ENCODE peak calls at places on chromosomes 2 and 18, in five cellular contexts. One of them, this sample, is unnamed.

GRCh38 chr18:65567372-65567771 is 183.4 kb upstream of the CDH7 start:
- DNase-seq in K562: no peak
- DNase-seq in IMR-90: no peak
- DNase-seq in A549: no peak
- DNase-seq in HepG2: peak
- DNase-seq in this sample: no peak

GRCh38 chr2:203453858-203454451 is 81.1 kb downstream of the RAPH1 start:
- DNase-seq in A549: peak
- DNase-seq in IMR-90: peak
- DNase-seq in HepG2: peak
- DNase-seq in K562: peak
- DNase-seq in this sample: peak

GRCh38 chr18:50614838-50615237 is 55.0 kb downstream of the MAPK4 start:
- DNase-seq in IMR-90: no peak
- DNase-seq in A549: no peak
- DNase-seq in HepG2: peak
- DNase-seq in K562: no peak
- DNase-seq in this sample: no peak

GRCh38 chr2:161136696-161137324 is 23.4 kb upstream of the TANK start:
- DNase-seq in HepG2: no peak
- DNase-seq in IMR-90: peak
- DNase-seq in K562: no peak
- DNase-seq in A549: no peak
- DNase-seq in this sample: peak

GRCh38 chr2:101517753-101518152 is 42.8 kb upstream of the RFX8 start:
- DNase-seq in IMR-90: peak
- DNase-seq in A549: peak
- DNase-seq in HepG2: peak
- DNase-seq in K562: no peak
- DNase-seq in this sample: no peak

GRCh38 chr2:181586569-181587076 is 70.3 kb downstream of the CERKL start:
- DNase-seq in HepG2: no peak
- DNase-seq in A549: peak
- DNase-seq in K562: no peak
- DNase-seq in IMR-90: no peak
- DNase-seq in this sample: peak

GRCh38 chr2:99763764-99764163 is 273.9 kb upstream of the REV1 start:
- DNase-seq in K562: no peak
- DNase-seq in A549: no peak
- DNase-seq in IMR-90: no peak
- DNase-seq in HepG2: no peak
- DNase-seq in this sample: no peak

GRCh38 chr2:132448771-132449170 is 32.2 kb downstream of the GPR39 start:
- DNase-seq in K562: no peak
- DNase-seq in HepG2: no peak
- DNase-seq in IMR-90: peak
- DNase-seq in A549: no peak
- DNase-seq in this sample: no peak

GRCh38 chr2:177026253-177026652 is 186.3 kb upstream of the HNRNPA3 start:
- DNase-seq in K562: no peak
- DNase-seq in IMR-90: no peak
- DNase-seq in A549: no peak
- DNase-seq in HepG2: no peak
- DNase-seq in this sample: no peak

GRCh38 chr2:202410092-202410491 is 34.0 kb downstream of the BMPR2 start:
- DNase-seq in IMR-90: no peak
- DNase-seq in A549: no peak
- DNase-seq in K562: no peak
- DNase-seq in HepG2: no peak
- DNase-seq in this sample: no peak

GRCh38 chr2:236101311-236101950 is 66.8 kb downstream of the GBX2 start:
- DNase-seq in A549: no peak
- DNase-seq in HepG2: no peak
- DNase-seq in K562: no peak
- DNase-seq in IMR-90: no peak
- DNase-seq in this sample: no peak

GRCh38 chr2:239957681-239958181 is 67.4 kb downstream of the NDUFA10 start:
- DNase-seq in HepG2: no peak
- DNase-seq in IMR-90: no peak
- DNase-seq in A549: no peak
- DNase-seq in K562: no peak
- DNase-seq in this sample: no peak

GRCh38 chr2:232645061-232645460 is 11.7 kb downstream of the EFHD1 start:
- DNase-seq in A549: no peak
- DNase-seq in IMR-90: no peak
- DNase-seq in K562: no peak
- DNase-seq in HepG2: no peak
- DNase-seq in this sample: no peak

GRCh38 chr2:175463639-175464310 is 282.3 kb upstream of the ATP5MC3 start:
- DNase-seq in K562: no peak
- DNase-seq in IMR-90: no peak
- DNase-seq in HepG2: peak
- DNase-seq in A549: no peak
- DNase-seq in this sample: no peak

GRCh38 chr2:190050001-190050400 is 12.5 kb downstream of the MSTN start:
- DNase-seq in IMR-90: peak
- DNase-seq in A549: no peak
- DNase-seq in K562: no peak
- DNase-seq in HepG2: no peak
- DNase-seq in this sample: no peak

GRCh38 chr2:188701836-188702235 is 272.3 kb upstream of the COL3A1 start:
- DNase-seq in IMR-90: peak
- DNase-seq in A549: no peak
- DNase-seq in HepG2: no peak
- DNase-seq in K562: no peak
- DNase-seq in this sample: no peak

GRCh38 chr2:81937944-81938343 is 1633.4 kb upstream of the LRRTM1 start:
- DNase-seq in IMR-90: no peak
- DNase-seq in HepG2: no peak
- DNase-seq in A549: no peak
- DNase-seq in K562: no peak
- DNase-seq in this sample: no peak

GRCh38 chr18:74264303-74265020 is 27.3 kb downstream of the CYB5A start:
- DNase-seq in A549: no peak
- DNase-seq in K562: no peak
- DNase-seq in HepG2: no peak
- DNase-seq in IMR-90: no peak
- DNase-seq in this sample: peak

GRCh38 chr2:20212459-20212870 is 12.5 kb downstream of the SDC1 start:
- DNase-seq in HepG2: no peak
- DNase-seq in K562: peak
- DNase-seq in A549: no peak
- DNase-seq in IMR-90: peak
- DNase-seq in this sample: no peak

GRCh38 chr18:77108001-77108692 is 24.4 kb downstream of the MBP start:
- DNase-seq in IMR-90: peak
- DNase-seq in A549: no peak
- DNase-seq in K562: no peak
- DNase-seq in HepG2: no peak
- DNase-seq in this sample: no peak
- TF ChIP-seq BHLHE40 in IMR-90: peak
- TF ChIP-seq BHLHE40 in A549: no peak
- TF ChIP-seq BHLHE40 in K562: no peak
- TF ChIP-seq BHLHE40 in HepG2: no peak
- TF ChIP-seq BHLHE40 in this sample: no peak

DNA sequence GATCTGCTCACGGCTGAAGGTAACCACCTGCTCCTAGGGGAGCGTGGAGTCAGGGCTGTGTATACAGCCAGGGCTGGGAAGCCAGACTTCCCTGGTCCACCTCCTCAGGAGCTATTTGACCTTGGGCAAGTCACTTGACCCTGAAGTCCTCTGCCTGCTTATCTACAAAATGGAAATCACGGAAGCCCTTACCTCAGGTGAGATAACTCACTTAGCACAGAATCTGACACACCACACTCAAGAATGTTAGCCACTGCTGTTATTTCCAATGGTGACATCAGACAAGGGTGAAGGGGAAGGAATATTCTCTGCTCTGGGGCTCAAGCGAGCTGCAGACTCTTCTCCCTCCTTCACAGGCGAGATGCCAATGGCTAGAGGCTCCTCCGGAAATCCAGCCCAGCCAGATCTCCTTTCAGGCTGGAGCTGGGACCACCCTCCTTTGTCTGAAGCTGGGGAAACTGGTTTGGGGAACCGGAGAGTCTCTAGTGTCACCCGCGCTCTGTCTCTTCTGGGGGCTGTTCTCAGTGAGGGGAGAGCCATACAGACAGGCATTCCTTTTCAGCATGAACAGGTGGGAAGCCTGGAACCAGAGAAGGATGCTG is 189.6 kb downstream of the HAUS1 start:
- DNase-seq in K562: no peak
- DNase-seq in IMR-90: peak
- DNase-seq in HepG2: no peak
- DNase-seq in A549: no peak
- DNase-seq in this sample: no peak
- TF ChIP-seq USF2 in K562: no peak
- TF ChIP-seq USF2 in IMR-90: no peak
- TF ChIP-seq USF2 in HepG2: no peak
- TF ChIP-seq USF2 in A549: no peak
- TF ChIP-seq USF2 in this sample: no peak

DNA sequence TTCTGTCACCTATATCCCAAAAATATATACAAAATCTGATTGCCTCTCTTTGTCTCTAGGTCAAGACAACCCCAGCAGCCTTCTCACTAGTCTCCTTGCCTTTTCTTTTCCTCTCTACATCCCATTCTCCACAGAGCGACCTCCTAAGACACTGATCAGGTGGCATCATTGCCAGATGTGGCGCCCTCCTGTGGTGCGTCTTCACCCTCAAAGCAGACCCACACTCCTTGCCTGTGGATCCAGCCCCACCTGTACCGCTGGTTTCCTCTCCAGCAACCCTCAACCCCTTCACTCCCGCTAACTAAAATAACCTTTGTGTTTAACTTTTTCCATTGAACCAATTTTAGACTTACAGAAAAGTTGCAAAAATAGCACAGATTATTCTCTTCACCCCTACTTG is 273.3 kb downstream of the GLI2 start:
- DNase-seq in HepG2: no peak
- DNase-seq in K562: no peak
- DNase-seq in A549: no peak
- DNase-seq in IMR-90: no peak
- DNase-seq in this sample: no peak
- TF ChIP-seq BHLHE40 in HepG2: no peak
- TF ChIP-seq BHLHE40 in K562: no peak
- TF ChIP-seq BHLHE40 in A549: no peak
- TF ChIP-seq BHLHE40 in IMR-90: no peak
- TF ChIP-seq BHLHE40 in this sample: no peak

GRCh38 chr2:27756091-27756490 is 15.4 kb upstream of the MRPL33 start:
- DNase-seq in K562: no peak
- DNase-seq in HepG2: no peak
- DNase-seq in A549: no peak
- DNase-seq in IMR-90: no peak
- DNase-seq in this sample: no peak

GRCh38 chr2:27751377-27751776 is 20.1 kb upstream of the MRPL33 start:
- DNase-seq in IMR-90: no peak
- DNase-seq in A549: no peak
- DNase-seq in HepG2: no peak
- DNase-seq in K562: no peak
- DNase-seq in this sample: no peak

GRCh38 chr2:27752551-27753237 is 18.8 kb upstream of the MRPL33 start:
- DNase-seq in HepG2: peak
- DNase-seq in A549: no peak
- DNase-seq in IMR-90: no peak
- DNase-seq in K562: peak
- DNase-seq in this sample: no peak

GRCh38 chr2:27754831-27755230 is 16.7 kb upstream of the MRPL33 start:
- DNase-seq in K562: no peak
- DNase-seq in HepG2: no peak
- DNase-seq in A549: no peak
- DNase-seq in IMR-90: no peak
- DNase-seq in this sample: no peak

GRCh38 chr2:27753744-27754588 is 17.6 kb upstream of the MRPL33 start:
- DNase-seq in K562: peak
- DNase-seq in A549: peak
- DNase-seq in HepG2: peak
- DNase-seq in IMR-90: peak
- DNase-seq in this sample: no peak
- TF ChIP-seq USF2 in K562: no peak
- TF ChIP-seq USF2 in A549: no peak
- TF ChIP-seq USF2 in HepG2: no peak
- TF ChIP-seq USF2 in IMR-90: no peak
- TF ChIP-seq USF2 in this sample: no peak

DNA sequence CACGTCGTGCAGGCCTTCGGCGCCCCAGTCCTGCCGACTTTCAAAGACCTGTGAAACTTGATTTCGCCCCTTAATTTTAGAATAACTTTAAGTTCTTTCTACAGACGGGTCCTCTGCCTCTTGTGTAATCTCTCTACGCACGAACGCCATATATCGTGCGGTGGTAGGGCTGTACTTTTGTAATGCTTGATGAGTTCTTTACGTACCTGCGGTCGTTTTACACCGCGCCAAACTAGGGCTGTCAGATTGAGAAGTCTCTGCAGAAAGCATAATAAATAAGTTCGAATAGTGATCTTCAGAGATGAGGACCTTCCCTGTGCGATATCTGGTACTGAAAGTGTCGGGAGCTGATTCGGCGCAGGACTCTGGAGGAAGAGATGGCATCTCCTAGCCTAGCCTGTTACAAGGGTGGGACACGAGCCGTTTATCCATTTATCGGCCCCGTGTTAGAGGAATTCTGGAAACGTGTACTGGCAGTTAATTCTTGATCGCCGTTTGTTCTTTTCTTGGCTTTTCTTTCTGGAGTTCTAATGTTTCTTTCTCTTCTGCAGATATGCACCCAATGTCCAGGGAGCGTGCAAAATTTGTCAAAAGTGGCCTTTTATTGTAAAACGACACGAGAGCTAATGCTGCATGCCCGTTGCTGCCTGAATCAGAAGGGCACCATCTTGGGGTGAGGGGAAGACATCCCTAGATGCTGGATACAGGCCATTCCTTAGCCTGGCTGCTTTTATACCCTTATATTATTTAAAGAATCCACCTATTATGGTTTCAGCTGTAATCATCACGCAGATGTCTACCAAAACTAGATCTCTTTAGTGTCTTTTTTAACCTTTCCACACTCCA is 781 bp upstream of the SLC5A6 start:
- DNase-seq in A549: peak
- DNase-seq in K562: peak
- DNase-seq in IMR-90: peak
- DNase-seq in HepG2: peak
- DNase-seq in this sample: no peak
- TF ChIP-seq BHLHE40 in A549: no peak
- TF ChIP-seq BHLHE40 in K562: no peak
- TF ChIP-seq BHLHE40 in IMR-90: no peak
- TF ChIP-seq BHLHE40 in HepG2: no peak
- TF ChIP-seq BHLHE40 in this sample: no peak

DNA sequence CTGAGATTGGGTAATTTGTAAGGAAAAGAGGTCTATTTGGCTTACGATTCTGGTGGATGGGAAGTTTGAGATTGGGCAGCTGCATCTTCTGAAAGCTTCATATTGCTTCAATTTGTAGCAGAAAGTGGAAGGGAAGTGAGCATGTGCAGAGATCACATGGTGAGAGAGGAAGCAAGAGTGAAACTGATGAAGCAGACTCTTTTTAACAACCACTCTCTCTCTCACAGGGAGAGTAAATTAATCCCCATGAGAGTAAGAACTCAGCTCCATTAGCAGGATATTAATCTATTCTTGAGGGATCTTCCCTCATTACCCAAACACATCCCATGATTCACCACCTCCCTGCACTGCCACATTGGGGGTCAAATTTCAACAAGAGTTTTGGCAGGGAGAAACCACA is 298.5 kb upstream of the CELF4 start:
- DNase-seq in K562: no peak
- DNase-seq in IMR-90: no peak
- DNase-seq in HepG2: no peak
- DNase-seq in A549: no peak
- DNase-seq in this sample: no peak
- TF ChIP-seq USF2 in K562: no peak
- TF ChIP-seq USF2 in IMR-90: no peak
- TF ChIP-seq USF2 in HepG2: no peak
- TF ChIP-seq USF2 in A549: no peak
- TF ChIP-seq USF2 in this sample: no peak

This sample was measured in GM12878.